ENCODE peak calls at places on chromosomes 12 and 14, in four cellular contexts. U is ascending aorta, S is H54, Z is NCI-H1105 treated with DMSO at 0.1 percent for 48 hours. D is an unnamed sample.

GRCh38 chr12:54419088-54419887 is at the start of gene ITGA5:
- DNase-seq in U (peak; percentile 93), S (peak; percentile 72), Z (no peak), D (peak; percentile 90)

GRCh38 chr12:25018146-25018545 is 69.2 kb upstream of the BCAT1 start:
- DNase-seq in U (no peak), S (no peak), Z (no peak), D (no peak)

GRCh38 chr14:59139324-59139723 is 49.1 kb upstream of the DAAM1 start:
- DNase-seq in U (no peak), S (no peak), Z (no peak), D (no peak)

GRCh38 chr14:68392393-68393085 is 400.3 kb downstream of the ZFP36L1 start:
- DNase-seq in U (peak; percentile 82), S (no peak), Z (no peak), D (no peak)

GRCh38 chr12:60920841-60921495 is 1325.1 kb downstream of the SLC16A7 start:
- DNase-seq in U (no peak), S (no peak), Z (no peak), D (peak; percentile 14)

GRCh38 chr12:121009744-121010143 is 6.5 kb downstream of the C12orf43 start:
- DNase-seq in U (no peak), S (no peak), Z (peak; percentile 45), D (peak; percentile 81)

GRCh38 chr14:52919971-52920370 is 30.9 kb downstream of the FERMT2 start:
- DNase-seq in U (no peak), S (no peak), Z (no peak), D (no peak)

GRCh38 chr14:85439696-85440328 is 90.1 kb upstream of the FLRT2 start:
- DNase-seq in U (no peak), S (no peak), Z (no peak), D (no peak)

GRCh38 chr14:70394674-70395073 is 22.2 kb downstream of the SYNJ2BP start:
- DNase-seq in U (no peak), S (no peak), Z (no peak), D (no peak)

GRCh38 chr12:12561305-12562015 is 1.2 kb downstream of the DUSP16 start:
- DNase-seq in U (peak; percentile 85), S (peak; percentile 29), Z (peak; percentile 48), D (no peak)

GRCh38 chr12:3249081-3249800 is 172.1 kb downstream of the TSPAN9 start:
- DNase-seq in U (no peak), S (no peak), Z (no peak), D (no peak)

GRCh38 chr12:132266370-132266769 is 63.0 kb downstream of the GALNT9 start:
- DNase-seq in U (no peak), S (no peak), Z (no peak), D (no peak)

GRCh38 chr12:55745361-55746146 is 2.6 kb downstream of the GDF11 start:
- DNase-seq in U (peak; percentile 73), S (no peak), Z (peak; percentile 32), D (no peak)

GRCh38 chr12:2395352-2395977 is 342.7 kb downstream of the CACNA1C start:
- DNase-seq in U (no peak), S (peak; percentile 55), Z (no peak), D (peak; percentile 46)

GRCh38 chr12:132550014-132550802 is 60.2 kb downstream of the LRCOL1 start:
- DNase-seq in U (no peak), S (no peak), Z (no peak), D (no peak)

GRCh38 chr12:56749853-56750252 is 2.3 kb downstream of the PRIM1 start:
- DNase-seq in U (peak; percentile 27), S (no peak), Z (no peak), D (no peak)

GRCh38 chr12:119283315-119283714 is 51.2 kb upstream of the CCDC60 start:
- DNase-seq in U (no peak), S (no peak), Z (no peak), D (no peak)

D was measured in A549.